ENCODE peak calls at places on chromosomes 5 and 9, in ten cellular contexts. One of them, this sample, is unnamed.

GRCh38 chr9:82170871-82171270 is 182.3 kb downstream of the SPATA31D1 start:
- DNase-seq in T-helper 1 cell: no peak
- DNase-seq in retina: peak
- DNase-seq in nephron progenitor cell: no peak
- DNase-seq in H7: no peak
- DNase-seq in stimulated activated CD8-positive, alpha-beta memory T cell treated with anti-CD3 and anti-CD28 coated beads, Interleukin-4, amount 100 ng/mL, for 1 hour: no peak
- DNase-seq in AG08396: no peak
- DNase-seq in kidney tubule cell: no peak
- DNase-seq in naive thymus-derived CD8-positive, alpha-beta T cell: no peak
- DNase-seq in epithelial cell of esophagus: no peak
- DNase-seq in this sample: no peak

GRCh38 chr9:133403766-133404439 is 13.9 kb downstream of the REXO4 start:
- DNase-seq in T-helper 1 cell: no peak
- DNase-seq in stimulated activated CD8-positive, alpha-beta memory T cell treated with anti-CD3 and anti-CD28 coated beads, Interleukin-4, amount 100 ng/mL, for 1 hour: peak
- DNase-seq in H7: peak
- DNase-seq in kidney tubule cell: peak
- DNase-seq in AG08396: no peak
- DNase-seq in nephron progenitor cell: no peak
- DNase-seq in naive thymus-derived CD8-positive, alpha-beta T cell: peak
- DNase-seq in epithelial cell of esophagus: peak
- DNase-seq in retina: no peak
- DNase-seq in this sample: no peak

GRCh38 chr5:22896155-22896554 is 43.0 kb upstream of the CDH12 start:
- DNase-seq in H7: no peak
- DNase-seq in kidney tubule cell: no peak
- DNase-seq in retina: no peak
- DNase-seq in T-helper 1 cell: no peak
- DNase-seq in stimulated activated CD8-positive, alpha-beta memory T cell treated with anti-CD3 and anti-CD28 coated beads, Interleukin-4, amount 100 ng/mL, for 1 hour: no peak
- DNase-seq in AG08396: no peak
- DNase-seq in epithelial cell of esophagus: peak
- DNase-seq in naive thymus-derived CD8-positive, alpha-beta T cell: no peak
- DNase-seq in nephron progenitor cell: no peak
- DNase-seq in this sample: no peak

GRCh38 chr5:169569513-169569912 is 14.1 kb upstream of the SPDL1 start:
- DNase-seq in retina: no peak
- DNase-seq in AG08396: no peak
- DNase-seq in stimulated activated CD8-positive, alpha-beta memory T cell treated with anti-CD3 and anti-CD28 coated beads, Interleukin-4, amount 100 ng/mL, for 1 hour: no peak
- DNase-seq in kidney tubule cell: no peak
- DNase-seq in H7: no peak
- DNase-seq in epithelial cell of esophagus: no peak
- DNase-seq in naive thymus-derived CD8-positive, alpha-beta T cell: no peak
- DNase-seq in nephron progenitor cell: no peak
- DNase-seq in T-helper 1 cell: no peak
- DNase-seq in this sample: no peak

GRCh38 chr9:5670079-5670478 is 41.2 kb downstream of the RIC1 start:
- DNase-seq in epithelial cell of esophagus: no peak
- DNase-seq in stimulated activated CD8-positive, alpha-beta memory T cell treated with anti-CD3 and anti-CD28 coated beads, Interleukin-4, amount 100 ng/mL, for 1 hour: no peak
- DNase-seq in kidney tubule cell: no peak
- DNase-seq in H7: no peak
- DNase-seq in AG08396: no peak
- DNase-seq in retina: no peak
- DNase-seq in T-helper 1 cell: no peak
- DNase-seq in nephron progenitor cell: no peak
- DNase-seq in naive thymus-derived CD8-positive, alpha-beta T cell: no peak
- DNase-seq in this sample: no peak

GRCh38 chr9:95721132-95721531 is 154.4 kb upstream of the ERCC6L2 start:
- DNase-seq in H7: no peak
- DNase-seq in nephron progenitor cell: no peak
- DNase-seq in AG08396: no peak
- DNase-seq in retina: no peak
- DNase-seq in T-helper 1 cell: no peak
- DNase-seq in kidney tubule cell: no peak
- DNase-seq in epithelial cell of esophagus: no peak
- DNase-seq in naive thymus-derived CD8-positive, alpha-beta T cell: no peak
- DNase-seq in stimulated activated CD8-positive, alpha-beta memory T cell treated with anti-CD3 and anti-CD28 coated beads, Interleukin-4, amount 100 ng/mL, for 1 hour: no peak
- DNase-seq in this sample: no peak

GRCh38 chr5:75067434-75067833 is 15.1 kb upstream of the GCNT4 start:
- DNase-seq in AG08396: no peak
- DNase-seq in kidney tubule cell: no peak
- DNase-seq in T-helper 1 cell: no peak
- DNase-seq in stimulated activated CD8-positive, alpha-beta memory T cell treated with anti-CD3 and anti-CD28 coated beads, Interleukin-4, amount 100 ng/mL, for 1 hour: no peak
- DNase-seq in nephron progenitor cell: no peak
- DNase-seq in retina: no peak
- DNase-seq in H7: no peak
- DNase-seq in epithelial cell of esophagus: no peak
- DNase-seq in naive thymus-derived CD8-positive, alpha-beta T cell: no peak
- DNase-seq in this sample: no peak

GRCh38 chr5:107794731-107795130 is 124.0 kb upstream of the EFNA5 start:
- DNase-seq in retina: no peak
- DNase-seq in T-helper 1 cell: no peak
- DNase-seq in kidney tubule cell: no peak
- DNase-seq in naive thymus-derived CD8-positive, alpha-beta T cell: no peak
- DNase-seq in AG08396: no peak
- DNase-seq in stimulated activated CD8-positive, alpha-beta memory T cell treated with anti-CD3 and anti-CD28 coated beads, Interleukin-4, amount 100 ng/mL, for 1 hour: no peak
- DNase-seq in nephron progenitor cell: no peak
- DNase-seq in epithelial cell of esophagus: no peak
- DNase-seq in H7: no peak
- DNase-seq in this sample: no peak

GRCh38 chr9:137195525-137196220 is 4.9 kb downstream of the TPRN start:
- DNase-seq in epithelial cell of esophagus: peak
- DNase-seq in H7: no peak
- DNase-seq in nephron progenitor cell: no peak
- DNase-seq in T-helper 1 cell: no peak
- DNase-seq in retina: no peak
- DNase-seq in naive thymus-derived CD8-positive, alpha-beta T cell: no peak
- DNase-seq in AG08396: no peak
- DNase-seq in kidney tubule cell: peak
- DNase-seq in stimulated activated CD8-positive, alpha-beta memory T cell treated with anti-CD3 and anti-CD28 coated beads, Interleukin-4, amount 100 ng/mL, for 1 hour: no peak
- DNase-seq in this sample: no peak

GRCh38 chr5:159184858-159185381 is 24.4 kb downstream of the RNF145 start:
- DNase-seq in AG08396: peak
- DNase-seq in T-helper 1 cell: no peak
- DNase-seq in kidney tubule cell: peak
- DNase-seq in stimulated activated CD8-positive, alpha-beta memory T cell treated with anti-CD3 and anti-CD28 coated beads, Interleukin-4, amount 100 ng/mL, for 1 hour: no peak
- DNase-seq in epithelial cell of esophagus: peak
- DNase-seq in nephron progenitor cell: peak
- DNase-seq in H7: no peak
- DNase-seq in retina: no peak
- DNase-seq in naive thymus-derived CD8-positive, alpha-beta T cell: no peak
- DNase-seq in this sample: peak

GRCh38 chr5:133781446-133781845 is 169.1 kb upstream of the FSTL4 start:
- DNase-seq in H7: no peak
- DNase-seq in nephron progenitor cell: no peak
- DNase-seq in stimulated activated CD8-positive, alpha-beta memory T cell treated with anti-CD3 and anti-CD28 coated beads, Interleukin-4, amount 100 ng/mL, for 1 hour: no peak
- DNase-seq in retina: peak
- DNase-seq in kidney tubule cell: no peak
- DNase-seq in epithelial cell of esophagus: no peak
- DNase-seq in T-helper 1 cell: no peak
- DNase-seq in AG08396: no peak
- DNase-seq in naive thymus-derived CD8-positive, alpha-beta T cell: no peak
- DNase-seq in this sample: no peak

GRCh38 chr9:20684865-20685696 is 1.0 kb downstream of the FOCAD start:
- DNase-seq in T-helper 1 cell: no peak
- DNase-seq in epithelial cell of esophagus: peak
- DNase-seq in stimulated activated CD8-positive, alpha-beta memory T cell treated with anti-CD3 and anti-CD28 coated beads, Interleukin-4, amount 100 ng/mL, for 1 hour: no peak
- DNase-seq in kidney tubule cell: peak
- DNase-seq in naive thymus-derived CD8-positive, alpha-beta T cell: peak
- DNase-seq in nephron progenitor cell: no peak
- DNase-seq in retina: no peak
- DNase-seq in AG08396: peak
- DNase-seq in H7: no peak
- DNase-seq in this sample: peak

GRCh38 chr5:151086905-151087360 is 6.1 kb upstream of the TNIP1 start:
- DNase-seq in AG08396: no peak
- DNase-seq in epithelial cell of esophagus: peak
- DNase-seq in H7: peak
- DNase-seq in T-helper 1 cell: peak
- DNase-seq in retina: no peak
- DNase-seq in naive thymus-derived CD8-positive, alpha-beta T cell: peak
- DNase-seq in kidney tubule cell: peak
- DNase-seq in stimulated activated CD8-positive, alpha-beta memory T cell treated with anti-CD3 and anti-CD28 coated beads, Interleukin-4, amount 100 ng/mL, for 1 hour: no peak
- DNase-seq in nephron progenitor cell: no peak
- DNase-seq in this sample: no peak

GRCh38 chr9:130665431-130666392 is 1.3 kb downstream of the PRDM12 start:
- DNase-seq in nephron progenitor cell: peak
- DNase-seq in kidney tubule cell: no peak
- DNase-seq in stimulated activated CD8-positive, alpha-beta memory T cell treated with anti-CD3 and anti-CD28 coated beads, Interleukin-4, amount 100 ng/mL, for 1 hour: no peak
- DNase-seq in T-helper 1 cell: no peak
- DNase-seq in naive thymus-derived CD8-positive, alpha-beta T cell: no peak
- DNase-seq in H7: peak
- DNase-seq in retina: peak
- DNase-seq in AG08396: no peak
- DNase-seq in epithelial cell of esophagus: no peak
- DNase-seq in this sample: no peak

This sample was measured in HFFc6.